ENCODE peak calls at places on chromosomes 7 and 10, in six cellular contexts. W, A, C, Q, N and F are unnamed samples.

GRCh38 chr10:110401401-110402076 is 96.2 kb upstream of the DUSP5 start:
- DNase-seq in Q (no peak), C (no peak), W (no peak), A (no peak), N (no peak), F (no peak)

GRCh38 chr10:21843645-21844044 is 159.9 kb downstream of the DNAJC1 start:
- DNase-seq in C (no peak), N (no peak), A (no peak), W (no peak), Q (no peak), F (no peak)

GRCh38 chr7:51165337-51165736 is 151.3 kb downstream of the COBL start:
- DNase-seq in C (no peak), Q (no peak), W (no peak), A (no peak), N (no peak), F (no peak)

GRCh38 chr10:44864042-44864436 is 47.1 kb upstream of the TMEM72 start:
- DNase-seq in N (peak; percentile 47), W (no peak), Q (peak; percentile 55), C (no peak), A (no peak), F (no peak)

GRCh38 chr10:100670828-100671479 is 74.4 kb upstream of the PAX2 start:
- DNase-seq in W (no peak), Q (peak; percentile 63), A (peak; percentile 46), C (no peak), N (peak; percentile 40), F (no peak)

GRCh38 chr10:132836832-132837540 is 51.0 kb upstream of the NKX6-2 start:
- DNase-seq in C (peak; percentile 36), A (peak; percentile 42), Q (peak; percentile 41), W (peak; percentile 7), N (peak; percentile 28), F (no peak)

GRCh38 chr10:14665865-14666857 is 108.5 kb downstream of the FAM107B start:
- DNase-seq in W (no peak), A (no peak), Q (no peak), C (peak; percentile 32), N (no peak), F (no peak)

GRCh38 chr10:18005781-18006456 is 54.2 kb downstream of the SLC39A12 start:
- DNase-seq in A (no peak), C (no peak), Q (no peak), W (no peak), N (peak; percentile 16), F (no peak)

GRCh38 chr7:80264769-80265168 is 130.1 kb downstream of the GNAI1 start:
- DNase-seq in Q (no peak), C (no peak), N (no peak), W (no peak), A (no peak), F (no peak)

GRCh38 chr7:31020652-31021051 is 31.5 kb upstream of the ADCYAP1R1 start:
- DNase-seq in A (no peak), Q (no peak), C (no peak), N (no peak), W (no peak), F (no peak)

GRCh38 chr7:3112499-3113134 is 69.0 kb upstream of the CARD11 start:
- DNase-seq in N (no peak), A (no peak), C (no peak), Q (no peak), W (no peak), F (no peak)

GRCh38 chr7:89623018-89623672 is 531.1 kb upstream of the STEAP1 start:
- DNase-seq in C (peak; percentile 66), N (peak; percentile 29), A (no peak), W (peak; percentile 4), Q (peak; percentile 18), F (peak; percentile 31)

GRCh38 chr7:116616555-116617059 is 55.4 kb upstream of the MET start:
- DNase-seq in W (no peak), Q (no peak), C (no peak), N (no peak), A (no peak), F (no peak)

GRCh38 chr7:522071-522937 is 2.7 kb upstream of the PDGFA start:
- DNase-seq in C (no peak), W (no peak), A (no peak), N (peak; percentile 77), Q (peak; percentile 72), F (no peak)

GRCh38 chr10:131865223-131865917 is 35.4 kb upstream of the PPP2R2D start:
- DNase-seq in N (no peak), C (no peak), Q (no peak), W (no peak), A (no peak), F (no peak)

GRCh38 chr10:23080211-23080724 is 15.1 kb upstream of the MSRB2 start:
- DNase-seq in N (no peak), Q (no peak), W (no peak), C (no peak), A (no peak), F (no peak)

GRCh38 chr7:66016131-66016461 is 34.1 kb upstream of the GUSB start:
- DNase-seq in W (no peak), Q (no peak), C (no peak), N (peak; percentile 9), A (no peak), F (no peak)

GRCh38 chr7:89839329-89839728 is 314.9 kb upstream of the STEAP1 start:
- DNase-seq in A (no peak), N (no peak), W (no peak), Q (no peak), C (no peak), F (no peak)